ENCODE peak calls at places on chromosomes 12 and 14, in six cellular contexts. Q is OCI-LY7, S is hepatocyte, J is ascending aorta, F is stomach, N is IMR-90. X is an unnamed sample.

GRCh38 chr14:53183611-53184010 is 30.5 kb upstream of the DDHD1 start:
- DNase-seq in Q (no peak), S (no peak), J (no peak), F (no peak), N (no peak), X (peak; percentile 8)

GRCh38 chr12:23376238-23376637 is 573.2 kb downstream of the SOX5 start:
- DNase-seq in Q (no peak), S (no peak), J (no peak), F (no peak), N (no peak), X (no peak)

GRCh38 chr12:130818381-130819247 is 20.4 kb downstream of the STX2 start:
- DNase-seq in Q (peak; percentile 57), S (peak; percentile 78), J (no peak), F (peak; percentile 80), N (no peak), X (peak; percentile 28)

GRCh38 chr12:116880213-116880816 is 926 bp downstream of the HRK start:
- DNase-seq in Q (no peak), S (no peak), J (no peak), F (no peak), N (no peak), X (peak; percentile 18)

GRCh38 chr14:35368993-35369392 is 35.6 kb downstream of the NFKBIA start:
- DNase-seq in Q (no peak), S (no peak), J (no peak), F (no peak), N (no peak), X (no peak)

GRCh38 chr12:50566066-50566465 is 61.3 kb downstream of the DIP2B start:
- DNase-seq in Q (no peak), S (no peak), J (no peak), F (no peak), N (no peak), X (no peak)

GRCh38 chr12:18629916-18630315 is 107.9 kb downstream of the PLCZ1 start:
- DNase-seq in Q (no peak), S (no peak), J (no peak), F (no peak), N (no peak), X (peak; percentile 79)

GRCh38 chr12:3262466-3262865 is 185.3 kb downstream of the TSPAN9 start:
- DNase-seq in Q (no peak), S (no peak), J (no peak), F (no peak), N (no peak), X (no peak)

GRCh38 chr12:132955094-132955932 is 793 bp downstream of the ZNF605 start:
- DNase-seq in Q (peak; percentile 5), S (peak; percentile 67), J (no peak), F (peak; percentile 28), N (peak; percentile 67), X (peak; percentile 59)

GRCh38 chr14:66398437-66398836 is 87.7 kb upstream of the CCDC196 start:
- DNase-seq in Q (no peak), S (no peak), J (no peak), F (no peak), N (no peak), X (no peak)

GRCh38 chr14:66404051-66404450 is 82.1 kb upstream of the CCDC196 start:
- DNase-seq in Q (no peak), S (no peak), J (no peak), F (no peak), N (no peak), X (no peak)

GRCh38 chr14:66405158-66405557 is 81.0 kb upstream of the CCDC196 start:
- DNase-seq in Q (no peak), S (peak; percentile 66), J (no peak), F (no peak), N (peak; percentile 1), X (peak; percentile 21)

GRCh38 chr14:66403183-66403582 is 83.0 kb upstream of the CCDC196 start:
- DNase-seq in Q (peak; percentile 34), S (peak; percentile 44), J (no peak), F (no peak), N (peak; percentile 28), X (peak; percentile 50)

DNA sequence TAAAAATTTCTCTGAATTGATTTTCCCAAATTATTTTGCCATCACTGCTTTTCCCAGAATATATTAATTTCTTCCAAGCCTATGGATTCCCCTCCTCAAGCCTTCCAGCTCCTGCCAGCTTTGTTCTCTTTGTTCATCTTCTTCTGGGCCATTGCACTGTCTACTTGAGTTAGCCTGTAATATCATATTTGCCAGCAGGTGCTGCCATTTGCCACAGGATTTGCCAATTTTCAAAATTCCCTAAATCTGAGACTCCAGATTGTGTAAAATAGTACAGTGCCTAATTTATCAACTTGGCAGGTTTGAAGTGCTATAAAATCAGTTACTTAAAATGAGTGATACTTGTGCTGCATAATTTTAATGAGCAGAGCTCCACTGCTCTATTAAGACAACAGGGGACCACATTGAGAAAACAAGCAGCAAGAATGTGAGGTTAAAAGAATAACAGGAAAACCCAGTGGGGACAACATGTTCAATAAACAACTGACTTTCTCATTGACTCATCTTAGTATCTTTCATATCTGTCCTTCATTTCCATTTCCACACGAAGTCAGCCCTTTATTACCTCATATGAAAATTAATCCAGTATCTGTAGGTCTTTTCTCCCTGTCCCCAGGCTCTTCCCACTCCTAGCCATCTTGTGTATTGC is 84.6 kb upstream of the CCDC196 start:
- DNase-seq in Q (no peak), S (no peak), J (no peak), F (no peak), N (no peak), X (peak; percentile 33)
- TF ChIP-seq CTCF in Q (peak; percentile 62), S (peak; percentile 32), J (no peak), F (no peak), N (peak; percentile 18), X (peak; percentile 70)

DNA sequence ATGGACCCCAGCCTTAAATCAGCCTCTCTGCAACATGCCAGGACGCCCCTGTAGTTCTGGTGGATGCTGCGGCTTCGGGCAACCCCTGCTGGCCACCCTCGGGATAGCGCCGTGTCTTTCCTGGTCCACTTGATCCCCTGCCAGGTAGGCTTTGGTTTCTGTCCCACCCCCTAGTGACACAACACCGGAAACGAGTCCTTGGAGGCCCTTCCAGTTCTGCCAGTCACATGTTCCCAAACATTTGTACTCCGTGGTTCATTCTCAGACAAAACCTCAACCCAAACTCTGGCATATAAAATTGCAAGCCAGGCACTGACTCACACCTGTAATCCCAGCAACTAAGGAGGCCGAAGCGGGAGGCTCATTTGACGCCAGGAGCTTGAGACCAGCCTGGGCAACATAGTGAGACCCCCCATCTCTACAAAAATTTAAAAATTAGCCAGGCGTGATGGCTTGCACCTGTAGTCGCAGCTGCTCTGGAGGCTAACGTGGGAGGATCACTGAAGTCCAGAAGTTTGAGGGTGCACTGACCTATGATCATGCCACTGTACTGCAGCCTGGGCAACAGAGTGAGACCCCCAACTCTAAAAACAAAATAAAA is 37.0 kb downstream of the RASAL1 start:
- DNase-seq in Q (peak; percentile 82), S (peak; percentile 88), J (no peak), F (peak; percentile 90), N (peak; percentile 63), X (peak; percentile 97)
- H3K4me1 ChIP-seq in Q (peaks cover 75% of the 10 kb centered on the region), S (no peaks in the 10 kb centered on the region), J (no peaks in the 10 kb centered on the region), F (peaks cover 13% of the 10 kb centered on the region), N (no peaks in the 10 kb centered on the region), X (peaks cover 2% of the 10 kb centered on the region)

GRCh38 chr12:106794369-106794768 is 19.9 kb downstream of the RIC8B start:
- DNase-seq in Q (no peak), S (no peak), J (no peak), F (no peak), N (peak; percentile 22), X (no peak)

GRCh38 chr12:106791531-106791930 is 17.0 kb downstream of the RIC8B start:
- DNase-seq in Q (no peak), S (no peak), J (no peak), F (no peak), N (no peak), X (peak; percentile 43)

GRCh38 chr12:106790020-106790419 is 15.5 kb downstream of the RIC8B start:
- DNase-seq in Q (peak; percentile 21), S (no peak), J (no peak), F (no peak), N (no peak), X (no peak)
- TF ChIP-seq CTCF in Q (peak; percentile 71), S (peak; percentile 19), J (no peak), F (no peak), N (no peak), X (peak; percentile 28)

DNA sequence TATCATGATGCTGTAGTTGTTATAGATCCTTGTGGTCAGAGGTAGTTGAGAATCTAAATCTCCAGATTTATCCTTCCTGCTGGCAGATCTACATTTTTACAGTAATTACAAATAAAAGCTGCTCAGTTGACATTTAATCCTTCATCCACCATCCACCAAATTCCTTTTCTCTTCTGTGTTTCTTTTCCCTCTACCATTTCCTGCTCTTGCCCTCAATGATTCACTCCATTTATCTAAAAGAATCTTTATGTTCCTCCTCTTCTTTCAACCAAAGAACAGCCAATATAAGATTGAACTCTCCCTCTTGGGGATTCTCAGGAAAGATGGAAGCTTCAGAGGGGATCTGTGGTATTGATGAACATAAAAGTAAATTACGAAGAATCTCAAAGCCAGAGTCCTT is 4.4 kb downstream of the MAP4K5 start:
- DNase-seq in Q (no peak), S (no peak), J (no peak), F (no peak), N (peak; percentile 65), X (peak; percentile 28)
- H3K4me1 ChIP-seq in Q (peaks cover 33% of the 10 kb centered on the region), S (peaks cover 20% of the 10 kb centered on the region), J (peaks cover 3% of the 10 kb centered on the region), F (peaks cover 83% of the 10 kb centered on the region), N (peaks cover 27% of the 10 kb centered on the region), X (peaks cover 26% of the 10 kb centered on the region)

X was measured in mammary epithelial cell.